ENCODE peak calls at places on chromosomes 7 and 10, in five cellular contexts. Y, F, X, U and N are unnamed samples.

GRCh38 chr10:12068467-12069269 is at the start of gene DHTKD1:
- DNase-seq in Y (peak; percentile 99), F (peak; percentile 97), X (peak; percentile 81), U (peak; percentile 100), N (peak; percentile 99)

GRCh38 chr10:129643266-129643665 is 176.2 kb downstream of the MGMT start:
- DNase-seq in Y (no peak), F (no peak), X (no peak), U (no peak), N (no peak)

GRCh38 chr7:157302314-157302711 is 34.5 kb upstream of the DNAJB6 start:
- DNase-seq in Y (peak; percentile 93), F (no peak), X (peak; percentile 58), U (no peak), N (peak; percentile 80)

GRCh38 chr7:94301024-94301588 is 93.6 kb upstream of the COL1A2 start:
- DNase-seq in Y (no peak), F (peak; percentile 58), X (no peak), U (peak; percentile 26), N (no peak)

GRCh38 chr7:20439384-20439783 is 108.7 kb downstream of the ITGB8 start:
- DNase-seq in Y (no peak), F (no peak), X (no peak), U (no peak), N (no peak)

GRCh38 chr10:100481462-100482081 is 18.8 kb downstream of the WNT8B start:
- DNase-seq in Y (peak; percentile 91), F (peak; percentile 91), X (peak; percentile 12), U (peak; percentile 91), N (peak; percentile 90)

GRCh38 chr10:44292390-44293002 is 92.4 kb downstream of the CXCL12 start:
- DNase-seq in Y (no peak), F (no peak), X (no peak), U (no peak), N (no peak)

GRCh38 chr7:123271231-123271630 is 71.5 kb upstream of the SLC13A1 start:
- DNase-seq in Y (no peak), F (no peak), X (no peak), U (no peak), N (no peak)

GRCh38 chr7:131235489-131236317 is 92.0 kb upstream of the MKLN1 start:
- DNase-seq in Y (no peak), F (no peak), X (no peak), U (no peak), N (no peak)

GRCh38 chr10:6211341-6212265 is 8.9 kb downstream of the PFKFB3 start:
- DNase-seq in Y (no peak), F (no peak), X (no peak), U (no peak), N (no peak)

GRCh38 chr7:86904949-86905834 is 154.3 kb downstream of the ELAPOR2 start:
- DNase-seq in Y (peak; percentile 44), F (no peak), X (no peak), U (peak; percentile 32), N (peak; percentile 9)

GRCh38 chr10:114748270-114748669 is 73.3 kb upstream of the FHIP2A start:
- DNase-seq in Y (no peak), F (no peak), X (no peak), U (no peak), N (no peak)

GRCh38 chr10:118373786-118374185 is 31.7 kb upstream of the FAM204A start:
- DNase-seq in Y (no peak), F (no peak), X (no peak), U (no peak), N (no peak)

GRCh38 chr10:126935263-126935946 is 30.2 kb downstream of the DOCK1 start:
- DNase-seq in Y (no peak), F (no peak), X (no peak), U (peak; percentile 13), N (no peak)

GRCh38 chr10:100248820-100249219 is 18.6 kb downstream of the CWF19L1 start:
- DNase-seq in Y (no peak), F (no peak), X (no peak), U (no peak), N (no peak)

GRCh38 chr7:121530251-121531174 is 134.4 kb upstream of the FAM3C start:
- DNase-seq in Y (peak; percentile 99), F (peak; percentile 39), X (no peak), U (no peak), N (peak; percentile 61)

GRCh38 chr7:42110333-42110732 is 126.7 kb downstream of the GLI3 start:
- DNase-seq in Y (no peak), F (no peak), X (no peak), U (no peak), N (no peak)

GRCh38 chr7:42117201-42117600 is 119.8 kb downstream of the GLI3 start:
- DNase-seq in Y (no peak), F (no peak), X (no peak), U (no peak), N (no peak)

GRCh38 chr7:42115795-42116194 is 121.2 kb downstream of the GLI3 start:
- DNase-seq in Y (peak; percentile 6), F (no peak), X (no peak), U (no peak), N (no peak)
- TF ChIP-seq CTCF in Y (no peak), F (no peak), X (no peak), U (no peak), N (no peak)

GRCh38 chr7:142412551-142413193 is 154.8 kb upstream of the PRSS58 start:
- DNase-seq in Y (peak; percentile 59), F (no peak), X (no peak), U (peak; percentile 61), N (peak; percentile 48)
- TF ChIP-seq CTCF in Y (peak; percentile 78), F (no peak), X (peak; percentile 26), U (peak; percentile 71), N (peak; percentile 82)

GRCh38 chr7:959271-959670 is 4.8 kb upstream of the ADAP1 start:
- DNase-seq in Y (no peak), F (no peak), X (no peak), U (no peak), N (no peak)

GRCh38 chr7:960269-960871 is 5.9 kb upstream of the ADAP1 start:
- DNase-seq in Y (no peak), F (no peak), X (no peak), U (no peak), N (no peak)

GRCh38 chr7:957418-958220 is 3.1 kb upstream of the ADAP1 start:
- DNase-seq in Y (no peak), F (no peak), X (no peak), U (no peak), N (no peak)

GRCh38 chr7:956031-956430 is 1.6 kb upstream of the ADAP1 start:
- DNase-seq in Y (no peak), F (no peak), X (no peak), U (no peak), N (no peak)

DNA sequence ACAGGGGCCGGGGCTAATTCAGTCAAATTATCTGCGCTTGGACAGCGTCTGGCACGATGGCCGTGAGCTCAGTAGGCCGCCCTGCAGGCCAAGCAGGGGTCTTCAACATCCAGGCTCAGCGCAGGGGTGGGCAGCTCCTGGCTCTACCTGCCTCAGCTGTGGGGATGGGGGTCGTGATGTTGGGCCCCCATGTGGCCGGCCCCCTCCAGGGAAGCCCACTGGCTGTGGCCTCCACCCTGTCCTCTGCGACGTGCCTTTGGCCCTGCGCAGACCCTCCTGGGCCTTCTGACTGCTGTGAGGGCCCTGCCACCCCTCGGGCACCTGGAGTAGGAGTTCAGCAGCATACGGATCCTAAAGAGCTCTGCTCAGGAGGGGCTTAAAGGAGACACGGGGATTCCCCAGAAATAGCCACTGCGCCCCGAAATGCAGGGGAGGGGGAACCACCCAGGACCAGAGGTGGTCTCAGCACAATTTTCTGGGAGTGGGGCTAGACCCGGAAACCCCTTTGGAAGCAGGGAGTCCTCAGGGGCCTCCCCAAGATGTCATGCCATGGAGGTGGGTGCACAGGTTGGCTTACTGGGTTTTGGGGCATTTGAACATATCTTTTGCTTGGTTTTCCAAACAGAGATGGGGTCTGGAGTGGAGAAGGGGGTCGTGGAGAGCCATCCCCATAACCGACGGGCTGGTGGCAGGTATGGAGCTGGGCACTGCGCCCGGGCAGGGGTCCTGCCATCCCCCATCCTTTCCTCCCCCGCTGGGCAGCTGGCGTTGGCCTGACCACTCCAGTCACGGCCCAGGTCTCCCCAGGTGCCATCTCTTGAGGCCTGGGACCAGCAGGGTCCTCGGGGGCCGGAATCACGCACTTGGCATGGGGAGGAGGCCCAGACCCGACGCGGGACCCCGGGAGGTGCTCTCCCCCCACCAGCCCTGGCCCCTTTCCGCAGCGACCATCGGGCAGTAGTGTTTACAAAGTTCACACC is 4.0 kb upstream of the ADAP1 start:
- DNase-seq in Y (no peak), F (no peak), X (no peak), U (no peak), N (no peak)
- TF ChIP-seq CTCF in Y (no peak), F (no peak), X (no peak), U (no peak), N (no peak)

GRCh38 chr7:145064114-145064513 is 228.3 kb upstream of the TPK1 start:
- DNase-seq in Y (no peak), F (no peak), X (no peak), U (no peak), N (no peak)

GRCh38 chr7:145065451-145065850 is 229.6 kb upstream of the TPK1 start:
- DNase-seq in Y (no peak), F (no peak), X (no peak), U (no peak), N (no peak)
- TF ChIP-seq CTCF in Y (no peak), F (no peak), X (no peak), U (no peak), N (no peak)